ENCODE peak calls at places on chromosomes 5 and 9, in five cellular contexts. One of them, this sample, is unnamed.

GRCh38 chr9:121297414-121297813 is 29.5 kb downstream of the GSN start:
- DNase-seq in GM12878: no peak
- DNase-seq in HepG2: no peak
- DNase-seq in HCT116: no peak
- DNase-seq in SK-N-SH: no peak
- DNase-seq in this sample: no peak

GRCh38 chr9:34386656-34387055 is 10.0 kb upstream of the MYORG start:
- DNase-seq in SK-N-SH: no peak
- DNase-seq in HepG2: no peak
- DNase-seq in GM12878: no peak
- DNase-seq in HCT116: no peak
- DNase-seq in this sample: no peak

GRCh38 chr9:94874316-94874715 is 147.8 kb downstream of the AOPEP start:
- DNase-seq in HepG2: no peak
- DNase-seq in SK-N-SH: no peak
- DNase-seq in HCT116: no peak
- DNase-seq in GM12878: no peak
- DNase-seq in this sample: no peak

GRCh38 chr5:150353395-150353675 is 4.2 kb upstream of the TCOF1 start:
- DNase-seq in HCT116: no peak
- DNase-seq in HepG2: no peak
- DNase-seq in GM12878: no peak
- DNase-seq in SK-N-SH: no peak
- DNase-seq in this sample: no peak

GRCh38 chr5:41686191-41686590 is 175.8 kb upstream of the PLCXD3 start:
- DNase-seq in HepG2: no peak
- DNase-seq in HCT116: no peak
- DNase-seq in SK-N-SH: no peak
- DNase-seq in GM12878: no peak
- DNase-seq in this sample: no peak

GRCh38 chr9:87725356-87725899 is 491 bp upstream of the CTSL start:
- DNase-seq in HepG2: no peak
- DNase-seq in SK-N-SH: no peak
- DNase-seq in HCT116: no peak
- DNase-seq in GM12878: no peak
- DNase-seq in this sample: peak

GRCh38 chr5:42235241-42235640 is 188.0 kb upstream of the GHR start:
- DNase-seq in SK-N-SH: no peak
- DNase-seq in GM12878: no peak
- DNase-seq in HepG2: no peak
- DNase-seq in HCT116: no peak
- DNase-seq in this sample: no peak

GRCh38 chr5:5494489-5495402 is 72.3 kb downstream of the ICE1 start:
- DNase-seq in HepG2: peak
- DNase-seq in SK-N-SH: peak
- DNase-seq in HCT116: peak
- DNase-seq in GM12878: peak
- DNase-seq in this sample: peak

GRCh38 chr9:123702477-123702876 is 227.4 kb downstream of the DENND1A start:
- DNase-seq in GM12878: no peak
- DNase-seq in HepG2: no peak
- DNase-seq in SK-N-SH: no peak
- DNase-seq in HCT116: no peak
- DNase-seq in this sample: no peak

GRCh38 chr5:33524476-33524875 is 83.7 kb downstream of the TARS1 start:
- DNase-seq in GM12878: no peak
- DNase-seq in SK-N-SH: no peak
- DNase-seq in HCT116: no peak
- DNase-seq in HepG2: no peak
- DNase-seq in this sample: no peak

GRCh38 chr5:172953776-172954189 is 5.4 kb upstream of the RPL26L1 start:
- DNase-seq in SK-N-SH: no peak
- DNase-seq in HepG2: no peak
- DNase-seq in HCT116: no peak
- DNase-seq in GM12878: no peak
- DNase-seq in this sample: no peak

GRCh38 chr5:40572359-40572758 is 107.4 kb upstream of the PTGER4 start:
- DNase-seq in HepG2: no peak
- DNase-seq in GM12878: no peak
- DNase-seq in HCT116: no peak
- DNase-seq in SK-N-SH: no peak
- DNase-seq in this sample: no peak

GRCh38 chr9:98795970-98796363 is 388 bp downstream of the ANKS6 start:
- DNase-seq in SK-N-SH: no peak
- DNase-seq in HCT116: no peak
- DNase-seq in GM12878: no peak
- DNase-seq in HepG2: no peak
- DNase-seq in this sample: peak

GRCh38 chr9:131969469-131969989 is 110.1 kb downstream of the MED27 start:
- DNase-seq in HepG2: no peak
- DNase-seq in HCT116: no peak
- DNase-seq in GM12878: no peak
- DNase-seq in SK-N-SH: peak
- DNase-seq in this sample: no peak

GRCh38 chr9:68981825-68982224 is 32.1 kb downstream of the PRKACG start:
- DNase-seq in HepG2: no peak
- DNase-seq in HCT116: no peak
- DNase-seq in SK-N-SH: no peak
- DNase-seq in GM12878: peak
- DNase-seq in this sample: no peak

GRCh38 chr9:36738318-36738975 is 165.8 kb downstream of the MELK start:
- DNase-seq in SK-N-SH: no peak
- DNase-seq in HCT116: peak
- DNase-seq in GM12878: no peak
- DNase-seq in HepG2: no peak
- DNase-seq in this sample: no peak

GRCh38 chr9:83715794-83716193 is 8.0 kb upstream of the UBQLN1 start:
- DNase-seq in SK-N-SH: no peak
- DNase-seq in HepG2: no peak
- DNase-seq in HCT116: no peak
- DNase-seq in GM12878: no peak
- DNase-seq in this sample: no peak

GRCh38 chr9:2180704-2181103 is 165.6 kb downstream of the SMARCA2 start:
- DNase-seq in GM12878: no peak
- DNase-seq in SK-N-SH: no peak
- DNase-seq in HepG2: no peak
- DNase-seq in HCT116: no peak
- DNase-seq in this sample: no peak

GRCh38 chr9:13898957-13899356 is 415.0 kb downstream of the NFIB start:
- DNase-seq in GM12878: no peak
- DNase-seq in HepG2: no peak
- DNase-seq in HCT116: no peak
- DNase-seq in SK-N-SH: no peak
- DNase-seq in this sample: no peak

GRCh38 chr5:153267506-153267905 is 223.0 kb upstream of the GRIA1 start:
- DNase-seq in HepG2: no peak
- DNase-seq in SK-N-SH: no peak
- DNase-seq in HCT116: no peak
- DNase-seq in GM12878: no peak
- DNase-seq in this sample: no peak

GRCh38 chr9:128276574-128277270 is 646 bp downstream of the SWI5 start:
- DNase-seq in GM12878: no peak
- DNase-seq in HCT116: no peak
- DNase-seq in HepG2: no peak
- DNase-seq in SK-N-SH: peak
- DNase-seq in this sample: peak

GRCh38 chr5:56814361-56814962 is 887 bp upstream of the MAP3K1 start:
- DNase-seq in HCT116: no peak
- DNase-seq in GM12878: no peak
- DNase-seq in HepG2: peak
- DNase-seq in SK-N-SH: peak
- DNase-seq in this sample: no peak

GRCh38 chr9:26975728-26976707 is 19.8 kb downstream of the IFT74 start:
- DNase-seq in HepG2: peak
- DNase-seq in SK-N-SH: peak
- DNase-seq in GM12878: no peak
- DNase-seq in HCT116: peak
- DNase-seq in this sample: peak

GRCh38 chr5:94983861-94984535 is 300.9 kb downstream of the MCTP1 start:
- DNase-seq in HepG2: no peak
- DNase-seq in HCT116: no peak
- DNase-seq in GM12878: no peak
- DNase-seq in SK-N-SH: no peak
- DNase-seq in this sample: no peak

GRCh38 chr5:6539060-6539459 is 90.4 kb downstream of the UBE2QL1 start:
- DNase-seq in HepG2: no peak
- DNase-seq in GM12878: no peak
- DNase-seq in HCT116: no peak
- DNase-seq in SK-N-SH: no peak
- DNase-seq in this sample: no peak

GRCh38 chr5:72598461-72599433 is 91.5 kb upstream of the ZNF366 start:
- DNase-seq in GM12878: no peak
- DNase-seq in HCT116: no peak
- DNase-seq in HepG2: peak
- DNase-seq in SK-N-SH: no peak
- DNase-seq in this sample: no peak

GRCh38 chr5:29229461-29229860 is 1964.0 kb upstream of the CDH6 start:
- DNase-seq in SK-N-SH: no peak
- DNase-seq in HCT116: no peak
- DNase-seq in GM12878: no peak
- DNase-seq in HepG2: no peak
- DNase-seq in this sample: no peak

GRCh38 chr9:136079211-136079915 is 15.7 kb downstream of the NACC2 start:
- DNase-seq in GM12878: no peak
- DNase-seq in HepG2: no peak
- DNase-seq in HCT116: no peak
- DNase-seq in SK-N-SH: peak
- DNase-seq in this sample: no peak

GRCh38 chr5:167708449-167708848 is 583.0 kb upstream of the WWC1 start:
- DNase-seq in SK-N-SH: peak
- DNase-seq in GM12878: no peak
- DNase-seq in HCT116: no peak
- DNase-seq in HepG2: no peak
- DNase-seq in this sample: no peak

GRCh38 chr9:133735415-133735775 is 2.8 kb downstream of the SARDH start:
- DNase-seq in HCT116: no peak
- DNase-seq in SK-N-SH: no peak
- DNase-seq in HepG2: no peak
- DNase-seq in GM12878: no peak
- DNase-seq in this sample: no peak

GRCh38 chr5:82147860-82148573 is 130.1 kb downstream of the RPS23 start:
- DNase-seq in HepG2: no peak
- DNase-seq in HCT116: no peak
- DNase-seq in SK-N-SH: no peak
- DNase-seq in GM12878: no peak
- DNase-seq in this sample: no peak

GRCh38 chr9:31372796-31373587 is 1011.5 kb upstream of the ACO1 start:
- DNase-seq in SK-N-SH: no peak
- DNase-seq in HCT116: no peak
- DNase-seq in HepG2: no peak
- DNase-seq in GM12878: no peak
- DNase-seq in this sample: no peak

GRCh38 chr9:101365181-101365580 is 19.6 kb downstream of the BAAT start:
- DNase-seq in HepG2: no peak
- DNase-seq in GM12878: no peak
- DNase-seq in SK-N-SH: no peak
- DNase-seq in HCT116: no peak
- DNase-seq in this sample: no peak

GRCh38 chr5:137954131-137954879 is 65.0 kb downstream of the PKD2L2 start:
- DNase-seq in SK-N-SH: peak
- DNase-seq in HepG2: no peak
- DNase-seq in HCT116: no peak
- DNase-seq in GM12878: no peak
- DNase-seq in this sample: no peak

GRCh38 chr5:14286007-14286406 is 142.9 kb downstream of the TRIO start:
- DNase-seq in GM12878: no peak
- DNase-seq in HepG2: no peak
- DNase-seq in HCT116: no peak
- DNase-seq in SK-N-SH: no peak
- DNase-seq in this sample: no peak

GRCh38 chr9:591292-591691 is 250.2 kb upstream of the DMRT1 start:
- DNase-seq in HCT116: no peak
- DNase-seq in SK-N-SH: no peak
- DNase-seq in GM12878: no peak
- DNase-seq in HepG2: no peak
- DNase-seq in this sample: no peak

GRCh38 chr5:78009937-78010527 is 233.9 kb upstream of the TBCA start:
- DNase-seq in HCT116: no peak
- DNase-seq in SK-N-SH: no peak
- DNase-seq in GM12878: no peak
- DNase-seq in HepG2: no peak
- DNase-seq in this sample: no peak

GRCh38 chr5:61755726-61756125 is 423.7 kb downstream of the ZSWIM6 start:
- DNase-seq in GM12878: no peak
- DNase-seq in HepG2: no peak
- DNase-seq in HCT116: no peak
- DNase-seq in SK-N-SH: no peak
- DNase-seq in this sample: no peak

GRCh38 chr5:59126665-59127354 is 543.9 kb downstream of the RAB3C start:
- DNase-seq in HepG2: no peak
- DNase-seq in HCT116: no peak
- DNase-seq in SK-N-SH: no peak
- DNase-seq in GM12878: no peak
- DNase-seq in this sample: no peak

GRCh38 chr5:178307266-178308045 is 74.9 kb upstream of the PHYKPL start:
- DNase-seq in GM12878: no peak
- DNase-seq in HCT116: no peak
- DNase-seq in HepG2: no peak
- DNase-seq in SK-N-SH: no peak
- DNase-seq in this sample: no peak
- TF ChIP-seq ZBTB33 in GM12878: no peak
- TF ChIP-seq ZBTB33 in HCT116: no peak
- TF ChIP-seq ZBTB33 in HepG2: no peak
- TF ChIP-seq ZBTB33 in SK-N-SH: no peak
- TF ChIP-seq ZBTB33 in this sample: no peak

GRCh38 chr5:36614657-36615308 is 8.4 kb downstream of the SLC1A3 start:
- DNase-seq in GM12878: no peak
- DNase-seq in SK-N-SH: no peak
- DNase-seq in HepG2: no peak
- DNase-seq in HCT116: no peak
- DNase-seq in this sample: no peak
- TF ChIP-seq ZBTB33 in GM12878: no peak
- TF ChIP-seq ZBTB33 in SK-N-SH: no peak
- TF ChIP-seq ZBTB33 in HepG2: no peak
- TF ChIP-seq ZBTB33 in HCT116: no peak
- TF ChIP-seq ZBTB33 in this sample: no peak

GRCh38 chr9:88808761-88809370 is 182.4 kb upstream of the S1PR3 start:
- DNase-seq in HCT116: no peak
- DNase-seq in HepG2: no peak
- DNase-seq in SK-N-SH: no peak
- DNase-seq in GM12878: no peak
- DNase-seq in this sample: no peak
- TF ChIP-seq ZBTB33 in HCT116: no peak
- TF ChIP-seq ZBTB33 in HepG2: no peak
- TF ChIP-seq ZBTB33 in SK-N-SH: no peak
- TF ChIP-seq ZBTB33 in GM12878: no peak
- TF ChIP-seq ZBTB33 in this sample: no peak

GRCh38 chr5:141517902-141518610 is 29.2 kb downstream of the PCDHGC5 start:
- DNase-seq in SK-N-SH: peak
- DNase-seq in HepG2: no peak
- DNase-seq in GM12878: no peak
- DNase-seq in HCT116: no peak
- DNase-seq in this sample: no peak
- TF ChIP-seq ZBTB33 in SK-N-SH: no peak
- TF ChIP-seq ZBTB33 in HepG2: no peak
- TF ChIP-seq ZBTB33 in GM12878: no peak
- TF ChIP-seq ZBTB33 in HCT116: no peak
- TF ChIP-seq ZBTB33 in this sample: no peak